ENCODE peak calls at places on chromosomes 1 and 21, in six cellular contexts. Q, H, L, P, M and A are unnamed samples.

GRCh38 chr1:2212542-2213491 is 15.3 kb upstream of the SKI start:
- DNase-seq in Q (peak), H (peak), L (peak), P (peak), M (peak), A (peak)

GRCh38 chr1:225454067-225454618 is 26.3 kb upstream of the LBR start:
- DNase-seq in Q (peak), H (no peak), L (no peak), P (no peak), M (peak), A (no peak)

GRCh38 chr1:147338571-147338970 is 96.1 kb downstream of the CHD1L start:
- DNase-seq in Q (no peak), H (no peak), L (no peak), P (no peak), M (no peak), A (no peak)

GRCh38 chr1:27503961-27504587 is 14.1 kb upstream of the WASF2 start:
- DNase-seq in Q (no peak), H (no peak), L (peak), P (peak), M (peak), A (peak)

GRCh38 chr1:31931241-31932225 is 6.6 kb downstream of the PTP4A2 start:
- DNase-seq in Q (no peak), H (no peak), L (peak), P (no peak), M (no peak), A (no peak)

GRCh38 chr1:221816899-221817298 is 75.0 kb upstream of the DUSP10 start:
- DNase-seq in Q (no peak), H (no peak), L (peak), P (no peak), M (no peak), A (no peak)

GRCh38 chr1:209513226-209513625 is 70.3 kb upstream of the CAMK1G start:
- DNase-seq in Q (peak), H (no peak), L (peak), P (peak), M (peak), A (peak)

GRCh38 chr1:155191904-155192303 is 15.8 kb downstream of the THBS3 start:
- DNase-seq in Q (no peak), H (no peak), L (no peak), P (no peak), M (no peak), A (no peak)

GRCh38 chr1:115534106-115534505 is 107.7 kb upstream of the VANGL1 start:
- DNase-seq in Q (no peak), H (no peak), L (no peak), P (no peak), M (no peak), A (no peak)

GRCh38 chr1:23650344-23650990 is 41.1 kb upstream of the RPL11 start:
- DNase-seq in Q (no peak), H (no peak), L (no peak), P (no peak), M (no peak), A (no peak)

GRCh38 chr1:243926803-243927245 is 76.8 kb upstream of the AKT3 start:
- DNase-seq in Q (peak), H (no peak), L (peak), P (peak), M (no peak), A (no peak)

GRCh38 chr1:115925511-115925910 is 50.8 kb upstream of the SLC22A15 start:
- DNase-seq in Q (peak), H (no peak), L (no peak), P (no peak), M (no peak), A (no peak)

GRCh38 chr1:93614550-93615200 is 67.0 kb downstream of the BCAR3 start:
- DNase-seq in Q (peak), H (no peak), L (no peak), P (no peak), M (no peak), A (peak)

GRCh38 chr1:97017895-97018294 is 296.3 kb downstream of the PTBP2 start:
- DNase-seq in Q (peak), H (no peak), L (no peak), P (peak), M (no peak), A (no peak)
- TF ChIP-seq CTCF in Q (peak), H (no peak), L (no peak), P (peak), M (no peak), A (no peak)

GRCh38 chr1:223067914-223068313 is 75.1 kb downstream of the TLR5 start:
- DNase-seq in Q (no peak), H (no peak), L (no peak), P (no peak), M (no peak), A (no peak)

GRCh38 chr1:223066415-223066814 is 76.6 kb downstream of the TLR5 start:
- DNase-seq in Q (no peak), H (no peak), L (no peak), P (no peak), M (no peak), A (no peak)

GRCh38 chr1:223074427-223074826 is 68.6 kb downstream of the TLR5 start:
- DNase-seq in Q (no peak), H (no peak), L (no peak), P (no peak), M (no peak), A (no peak)

GRCh38 chr1:223074901-223075300 is 68.1 kb downstream of the TLR5 start:
- DNase-seq in Q (no peak), H (no peak), L (no peak), P (no peak), M (no peak), A (no peak)

GRCh38 chr1:223068913-223069312 is 74.1 kb downstream of the TLR5 start:
- DNase-seq in Q (no peak), H (no peak), L (no peak), P (no peak), M (no peak), A (no peak)
- TF ChIP-seq CTCF in Q (no peak), H (no peak), L (no peak), P (no peak), M (no peak), A (no peak)

DNA sequence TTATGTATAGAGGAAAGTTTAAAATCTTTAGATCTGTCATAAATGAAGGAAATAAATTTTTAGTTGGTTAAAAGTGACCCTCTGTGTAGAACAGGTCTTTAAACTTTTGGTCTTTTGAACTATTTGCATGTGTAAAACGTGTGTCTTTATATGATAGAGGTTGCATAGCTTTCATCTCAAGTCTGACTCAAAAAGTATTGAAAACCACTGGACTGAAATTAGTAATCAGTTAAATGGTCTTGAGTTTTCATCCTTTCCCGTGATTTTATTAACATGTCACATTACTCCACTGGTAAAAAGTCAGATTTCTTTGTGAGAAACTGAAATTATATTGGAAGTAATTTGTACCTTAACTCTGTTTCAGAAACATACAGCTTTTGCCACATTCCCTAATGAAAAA is 1.8 kb downstream of the RNPC3 start:
- DNase-seq in Q (no peak), H (no peak), L (no peak), P (no peak), M (no peak), A (no peak)
- TF ChIP-seq CTCF in Q (no peak), H (no peak), L (no peak), P (no peak), M (no peak), A (no peak)

GRCh38 chr1:46544561-46545240 is 6.7 kb downstream of the KNCN start:
- DNase-seq in Q (no peak), H (no peak), L (no peak), P (no peak), M (no peak), A (no peak)

GRCh38 chr1:46549697-46550681 is 1.5 kb downstream of the KNCN start:
- DNase-seq in Q (peak), H (no peak), L (peak), P (peak), M (no peak), A (no peak)

GRCh38 chr1:46545784-46546183 is 5.7 kb downstream of the KNCN start:
- DNase-seq in Q (no peak), H (no peak), L (no peak), P (no peak), M (no peak), A (no peak)

GRCh38 chr1:46546210-46546609 is 5.2 kb downstream of the KNCN start:
- DNase-seq in Q (no peak), H (no peak), L (no peak), P (no peak), M (no peak), A (no peak)

GRCh38 chr1:46547481-46548383 is 3.7 kb downstream of the KNCN start:
- DNase-seq in Q (peak), H (no peak), L (peak), P (peak), M (peak), A (no peak)
- TF ChIP-seq CTCF in Q (peak), H (no peak), L (peak), P (peak), M (peak), A (peak)

GRCh38 chr1:54488065-54488750 is 59.8 kb upstream of the ACOT11 start:
- DNase-seq in Q (peak), H (peak), L (peak), P (peak), M (peak), A (peak)
- TF ChIP-seq CTCF in Q (peak), H (no peak), L (peak), P (peak), M (no peak), A (no peak)

DNA sequence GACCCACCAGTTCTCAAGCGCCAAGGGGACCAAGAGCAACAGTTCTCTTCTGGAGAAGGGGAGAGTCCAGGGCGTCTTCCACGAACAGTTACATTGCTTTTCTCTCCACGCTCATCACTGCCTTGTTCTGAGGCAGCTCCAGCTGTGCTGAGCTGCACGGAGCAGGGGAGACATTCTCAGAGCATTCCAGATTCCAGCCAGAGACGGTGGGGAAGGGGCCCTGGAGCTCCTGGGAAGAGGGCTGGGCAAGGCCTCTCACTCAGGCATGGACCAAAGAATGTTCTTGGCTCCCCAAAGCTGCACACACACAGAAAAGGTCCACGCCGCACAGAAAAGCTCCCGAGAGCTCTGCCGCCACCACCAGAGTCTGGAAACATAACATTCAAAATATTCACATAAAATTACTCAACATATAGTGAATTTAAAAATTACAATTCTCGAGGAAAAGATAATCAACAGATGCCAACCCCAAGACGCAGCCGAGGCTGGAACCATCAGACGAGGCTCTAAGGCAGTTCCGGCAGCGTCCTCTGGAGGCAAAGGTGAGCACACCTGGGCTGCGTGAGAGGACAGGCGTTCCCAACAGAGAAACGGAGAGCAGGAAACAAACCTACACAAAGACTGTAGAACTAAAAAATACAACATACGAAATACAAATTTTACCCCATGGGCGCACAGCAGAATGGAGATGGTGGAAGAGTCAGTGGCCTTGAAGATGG is 40.5 kb downstream of the UBE2G2 start:
- DNase-seq in Q (peak), H (no peak), L (no peak), P (peak), M (peak), A (no peak)
- TF ChIP-seq CTCF in Q (peak), H (peak), L (peak), P (peak), M (no peak), A (peak)

DNA sequence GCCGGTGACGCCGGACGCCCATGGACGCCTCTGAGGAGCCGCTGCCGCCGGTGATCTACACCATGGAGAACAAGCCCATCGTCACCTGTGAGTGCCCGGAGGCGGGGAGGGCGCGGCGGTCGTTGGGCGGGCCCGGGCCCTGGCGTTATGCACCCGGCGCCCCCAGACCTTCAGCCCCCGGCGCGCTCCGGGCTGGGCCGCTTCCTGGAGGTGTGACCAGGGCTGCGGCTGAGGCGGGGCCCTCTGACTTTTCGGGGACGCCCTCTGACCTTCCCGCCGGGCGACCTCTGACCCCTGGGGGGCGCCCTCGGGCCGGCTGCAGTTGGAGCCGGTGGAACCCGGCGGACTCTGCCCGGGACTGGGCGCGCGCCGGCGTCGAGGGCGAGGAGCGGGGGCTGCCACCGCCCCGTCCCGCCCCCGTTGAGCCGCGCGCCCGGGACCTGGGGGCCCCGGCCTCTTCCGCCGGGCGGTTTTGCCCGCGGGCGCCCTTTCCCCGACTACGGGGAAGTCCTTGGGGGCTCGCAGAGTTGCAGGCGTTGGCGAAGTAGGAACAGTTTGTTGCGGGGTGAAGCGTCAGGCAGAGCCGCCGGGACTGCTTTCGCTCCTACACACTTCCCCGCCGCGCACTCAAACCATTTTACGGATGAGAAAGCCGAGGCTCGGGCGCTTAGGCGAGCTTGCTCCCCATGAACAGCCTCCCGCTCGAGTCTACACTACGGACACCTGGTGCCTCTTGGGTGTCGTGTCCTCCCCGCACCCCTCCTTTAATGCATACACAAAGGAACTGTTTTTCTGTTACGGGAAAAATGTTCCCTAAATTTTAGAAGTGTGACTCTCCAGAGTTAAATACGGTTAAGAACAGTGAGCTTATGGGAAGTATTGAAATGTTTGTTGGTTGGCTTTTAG is 618 bp downstream of the TRAPPC10 start:
- DNase-seq in Q (peak), H (no peak), L (peak), P (peak), M (peak), A (no peak)
- TF ChIP-seq CTCF in Q (peak), H (no peak), L (no peak), P (peak), M (peak), A (no peak)

GRCh38 chr21:42120056-42120903 is 49.2 kb downstream of the UMODL1 start:
- DNase-seq in Q (peak), H (no peak), L (no peak), P (no peak), M (no peak), A (no peak)
- TF ChIP-seq CTCF in Q (no peak), H (no peak), L (no peak), P (no peak), M (no peak), A (no peak)